ENCODE peak calls at places on chromosomes 6 and 20, in six cellular contexts. J, N, V, U, E and F are unnamed samples.

GRCh38 chr6:108116781-108117426 is 42.4 kb upstream of the OSTM1 start:
- DNase-seq in J (no peak), N (no peak), V (no peak), U (no peak), E (no peak), F (no peak)

GRCh38 chr6:26003102-26003694 is 40.6 kb downstream of the TRIM38 start:
- DNase-seq in J (no peak), N (no peak), V (peak), U (peak), E (no peak), F (peak)

GRCh38 chr20:18048191-18048590 is 9.5 kb downstream of the OVOL2 start:
- DNase-seq in J (no peak), N (no peak), V (no peak), U (no peak), E (no peak), F (no peak)

GRCh38 chr6:108835218-108835850 is 12.9 kb upstream of the ARMC2 start:
- DNase-seq in J (peak), N (peak), V (no peak), U (peak), E (peak), F (peak)

GRCh38 chr20:35443003-35443402 is 5.0 kb upstream of the GDF5 start:
- DNase-seq in J (no peak), N (no peak), V (no peak), U (no peak), E (no peak), F (no peak)

GRCh38 chr6:152750694-152751093 is at the start of gene VIP:
- DNase-seq in J (no peak), N (peak), V (no peak), U (no peak), E (no peak), F (no peak)

GRCh38 chr6:109713097-109713496 is 22.0 kb downstream of the FIG4 start:
- DNase-seq in J (no peak), N (no peak), V (no peak), U (no peak), E (no peak), F (no peak)

GRCh38 chr6:54621285-54621684 is 225.3 kb upstream of the FAM83B start:
- DNase-seq in J (no peak), N (no peak), V (no peak), U (no peak), E (no peak), F (no peak)

GRCh38 chr20:46512943-46513844 is at the start of gene ZNF334:
- DNase-seq in J (no peak), N (peak), V (no peak), U (no peak), E (peak), F (no peak)

GRCh38 chr6:17015144-17015543 is 86.7 kb upstream of the STMND1 start:
- DNase-seq in J (no peak), N (peak), V (peak), U (peak), E (no peak), F (no peak)

GRCh38 chr6:165049362-165049761 is 260.0 kb downstream of the C6orf118 start:
- DNase-seq in J (no peak), N (peak), V (no peak), U (no peak), E (no peak), F (no peak)

GRCh38 chr6:157953580-157954091 is 28.0 kb upstream of the SYNJ2 start:
- DNase-seq in J (no peak), N (no peak), V (no peak), U (no peak), E (no peak), F (no peak)

GRCh38 chr6:135722679-135723078 is 128.8 kb upstream of the PDE7B start:
- DNase-seq in J (peak), N (peak), V (peak), U (no peak), E (peak), F (no peak)

GRCh38 chr6:22980446-22980845 is 411.1 kb downstream of the HDGFL1 start:
- DNase-seq in J (no peak), N (no peak), V (no peak), U (no peak), E (no peak), F (no peak)

GRCh38 chr6:10431423-10432164 is 16.7 kb upstream of the TFAP2A start:
- DNase-seq in J (no peak), N (no peak), V (no peak), U (no peak), E (no peak), F (no peak)